ENCODE peak calls at places on chromosomes 11 and 22, in seven cellular contexts. E, K, U, C, O, B and Y are unnamed samples.

GRCh38 chr11:69278091-69278867 is 15.7 kb upstream of the MYEOV start:
- DNase-seq in E (no peak), K (no peak), U (no peak), C (no peak), O (no peak), B (no peak), Y (peak)

GRCh38 chr11:16879690-16880089 is 134.5 kb downstream of the PLEKHA7 start:
- DNase-seq in E (no peak), K (no peak), U (no peak), C (no peak), O (no peak), B (no peak), Y (no peak)

GRCh38 chr22:28904211-28904808 is 20.9 kb downstream of the ZNRF3 start:
- DNase-seq in E (no peak), K (no peak), U (peak), C (no peak), O (no peak), B (no peak), Y (no peak)

GRCh38 chr11:2555376-2555775 is 110.6 kb downstream of the KCNQ1 start:
- DNase-seq in E (no peak), K (no peak), U (no peak), C (no peak), O (no peak), B (peak), Y (no peak)

GRCh38 chr11:71988050-71988449 is 10.7 kb upstream of the IL18BP start:
- DNase-seq in E (no peak), K (no peak), U (peak), C (no peak), O (no peak), B (no peak), Y (no peak)

GRCh38 chr11:61972796-61973602 is 5.6 kb upstream of the FTH1 start:
- DNase-seq in E (no peak), K (no peak), U (peak), C (no peak), O (no peak), B (no peak), Y (no peak)

GRCh38 chr11:12469451-12469850 is 92.1 kb downstream of the PARVA start:
- DNase-seq in E (no peak), K (no peak), U (no peak), C (no peak), O (no peak), B (no peak), Y (no peak)

GRCh38 chr11:100329352-100329751 is 357.7 kb upstream of the ARHGAP42 start:
- DNase-seq in E (no peak), K (no peak), U (no peak), C (no peak), O (no peak), B (no peak), Y (no peak)

GRCh38 chr11:3826721-3827120 is 14.0 kb downstream of the RHOG start:
- DNase-seq in E (peak), K (no peak), U (no peak), C (no peak), O (no peak), B (no peak), Y (no peak)

GRCh38 chr11:30113326-30113873 is 96.6 kb upstream of the KCNA4 start:
- DNase-seq in E (no peak), K (no peak), U (no peak), C (no peak), O (no peak), B (no peak), Y (no peak)

GRCh38 chr11:117828641-117829368 is 4.3 kb upstream of the FXYD2 start:
- DNase-seq in E (peak), K (no peak), U (no peak), C (no peak), O (peak), B (no peak), Y (no peak)

GRCh38 chr11:4370166-4370565 is 2.0 kb upstream of the OR52B4 start:
- DNase-seq in E (no peak), K (no peak), U (no peak), C (no peak), O (no peak), B (no peak), Y (no peak)

GRCh38 chr11:69108030-69108429 is 47.7 kb upstream of the SMIM38 start:
- DNase-seq in E (no peak), K (no peak), U (no peak), C (no peak), O (no peak), B (no peak), Y (no peak)

GRCh38 chr11:13944801-13945505 is 17.6 kb upstream of the SPON1 start:
- DNase-seq in E (no peak), K (no peak), U (no peak), C (no peak), O (no peak), B (no peak), Y (no peak)

GRCh38 chr11:11555228-11555627 is 66.6 kb downstream of the GALNT18 start:
- DNase-seq in E (no peak), K (no peak), U (no peak), C (no peak), O (no peak), B (no peak), Y (peak)

GRCh38 chr11:43908191-43908590 is 27.6 kb downstream of the ALKBH3 start:
- DNase-seq in E (no peak), K (no peak), U (no peak), C (no peak), O (no peak), B (no peak), Y (no peak)

GRCh38 chr11:22065472-22065871 is 127.4 kb upstream of the ANO5 start:
- DNase-seq in E (no peak), K (no peak), U (no peak), C (no peak), O (no peak), B (no peak), Y (no peak)

GRCh38 chr11:12188548-12189317 is 78.3 kb downstream of the MICAL2 start:
- DNase-seq in E (no peak), K (no peak), U (no peak), C (no peak), O (peak), B (no peak), Y (no peak)

GRCh38 chr22:45490836-45491235 is 11.8 kb upstream of the FBLN1 start:
- DNase-seq in E (no peak), K (no peak), U (no peak), C (no peak), O (no peak), B (no peak), Y (no peak)

GRCh38 chr11:64048042-64048854 is 12.5 kb downstream of the FLRT1 start:
- DNase-seq in E (peak), K (peak), U (no peak), C (no peak), O (no peak), B (peak), Y (peak)

GRCh38 chr11:16086229-16086628 is 270.1 kb downstream of the SOX6 start:
- DNase-seq in E (no peak), K (peak), U (no peak), C (no peak), O (no peak), B (no peak), Y (peak)